ENCODE peak calls at places on chromosomes 6 and 20, in five cellular contexts. Q, N, G, W and A are unnamed samples.

GRCh38 chr20:61744691-61745396 is 320.8 kb downstream of the TAF4 start:
- DNase-seq in Q (no peak), N (no peak), G (no peak), W (no peak), A (peak)

GRCh38 chr6:148538251-148539190 is 195.9 kb downstream of the SASH1 start:
- DNase-seq in Q (no peak), N (no peak), G (no peak), W (no peak), A (peak)

GRCh38 chr6:2866183-2866846 is 24.7 kb upstream of the SERPINB1 start:
- DNase-seq in Q (no peak), N (no peak), G (peak), W (peak), A (no peak)

GRCh38 chr20:57656821-57657536 is 36.8 kb upstream of the ZBP1 start:
- DNase-seq in Q (no peak), N (no peak), G (no peak), W (peak), A (no peak)

GRCh38 chr6:131787079-131787478 is 20.7 kb upstream of the ENPP1 start:
- DNase-seq in Q (no peak), N (no peak), G (no peak), W (no peak), A (no peak)

GRCh38 chr20:49797292-49797628 is 15.4 kb upstream of the SLC9A8 start:
- DNase-seq in Q (no peak), N (no peak), G (no peak), W (no peak), A (no peak)

GRCh38 chr6:158605266-158605878 is 39.2 kb downstream of the DYNLT1 start:
- DNase-seq in Q (peak), N (peak), G (peak), W (peak), A (peak)

GRCh38 chr20:9068896-9069663 is at the start of gene PLCB4:
- DNase-seq in Q (peak), N (no peak), G (peak), W (peak), A (peak)

GRCh38 chr20:24406761-24407550 is 62.5 kb upstream of the SYNDIG1 start:
- DNase-seq in Q (no peak), N (no peak), G (no peak), W (peak), A (no peak)

GRCh38 chr20:37651932-37652331 is 41.9 kb upstream of the CTNNBL1 start:
- DNase-seq in Q (peak), N (peak), G (peak), W (peak), A (no peak)

GRCh38 chr6:44268095-44268628 is 2.1 kb upstream of the TMEM151B start:
- DNase-seq in Q (peak), N (no peak), G (peak), W (peak), A (peak)

GRCh38 chr20:35328095-35328685 is 36.0 kb upstream of the FAM83C start:
- DNase-seq in Q (no peak), N (no peak), G (no peak), W (no peak), A (peak)

GRCh38 chr20:35326732-35327073 is 34.5 kb upstream of the FAM83C start:
- DNase-seq in Q (no peak), N (no peak), G (no peak), W (no peak), A (no peak)

GRCh38 chr20:35328689-35329088 is 36.5 kb upstream of the FAM83C start:
- DNase-seq in Q (no peak), N (no peak), G (no peak), W (no peak), A (peak)

GRCh38 chr20:35326021-35326731 is 34.0 kb upstream of the FAM83C start:
- DNase-seq in Q (no peak), N (no peak), G (no peak), W (no peak), A (no peak)

GRCh38 chr20:35327074-35327976 is 35.1 kb upstream of the FAM83C start:
- DNase-seq in Q (no peak), N (no peak), G (no peak), W (no peak), A (peak)
- H4K91ac ChIP-seq in Q (no peak), N (no peak), G (no peak), W (no peak), A (no peak)

DNA sequence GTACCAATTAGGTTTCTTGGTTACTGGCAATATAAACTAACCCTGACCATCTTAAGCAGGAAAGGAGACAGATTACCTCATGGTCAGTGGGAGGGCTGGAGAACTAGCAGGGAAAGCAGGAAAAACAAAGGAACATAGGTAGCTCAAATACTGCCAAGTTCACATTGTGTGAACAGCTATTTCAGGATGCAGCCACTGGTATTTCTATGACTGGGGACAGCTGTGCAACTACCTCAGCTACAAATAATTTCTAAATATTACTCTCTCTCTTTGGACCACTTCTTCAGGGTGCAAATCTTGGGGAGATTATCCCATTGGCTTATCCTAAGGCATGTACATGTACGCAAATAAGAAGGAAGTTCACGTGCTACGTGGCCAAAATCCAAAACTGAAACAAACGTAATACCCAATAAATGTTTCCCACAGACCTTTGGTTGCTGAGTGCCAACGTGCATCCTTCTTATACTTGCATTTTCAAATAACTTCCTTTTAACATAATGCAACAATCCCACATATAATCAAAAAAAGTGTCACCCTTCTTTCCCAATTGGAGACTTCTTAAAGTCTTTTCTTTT is 180.9 kb downstream of the PHF3 start:
- DNase-seq in Q (no peak), N (no peak), G (no peak), W (no peak), A (no peak)
- H2BK12ac ChIP-seq in Q (no peak), N (no peak), G (no peak), W (no peak), A (no peak)

GRCh38 chr6:17045581-17046322 is 56.1 kb upstream of the STMND1 start:
- DNase-seq in Q (no peak), N (no peak), G (peak), W (no peak), A (peak)
- H4K91ac ChIP-seq in Q (no peak), N (no peak), G (no peak), W (no peak), A (no peak)

GRCh38 chr20:52806918-52807317 is 165.2 kb upstream of the TSHZ2 start:
- DNase-seq in Q (no peak), N (no peak), G (peak), W (no peak), A (no peak)
- H2BK12ac ChIP-seq in Q (no peak), N (no peak), G (no peak), W (no peak), A (no peak)

DNA sequence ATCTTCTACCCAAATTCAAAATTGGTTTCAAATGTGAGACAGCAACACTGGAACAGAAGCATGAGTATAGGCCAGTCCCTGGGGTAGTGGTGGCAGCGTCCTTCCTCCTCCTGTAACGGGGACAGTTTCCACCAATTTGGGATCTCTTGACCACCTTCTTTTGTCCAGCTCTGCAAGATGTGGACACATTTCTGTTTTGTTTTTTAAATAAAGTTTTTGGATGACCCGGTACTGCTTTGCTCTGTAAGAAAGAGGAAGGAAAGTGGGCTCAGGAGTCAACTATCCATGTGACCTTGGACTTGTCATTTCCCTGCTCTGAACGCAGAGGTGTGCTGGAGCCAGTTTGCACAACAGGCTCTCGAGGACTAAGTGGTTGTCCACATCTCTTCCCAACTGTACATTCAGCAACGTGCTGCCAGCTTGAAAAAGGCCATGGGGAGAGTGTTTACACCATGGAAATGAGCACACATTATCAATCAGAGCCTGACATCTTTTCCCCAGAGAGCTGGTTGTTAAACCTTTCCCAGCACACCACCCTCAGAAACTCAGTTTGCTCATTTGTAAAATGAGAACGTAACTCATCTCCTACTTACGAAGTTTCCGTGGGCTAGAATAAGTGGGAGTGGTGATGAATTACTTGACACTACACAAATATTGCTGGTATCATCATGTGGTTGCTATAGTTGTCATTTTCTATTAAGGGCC is 66.5 kb downstream of the ADTRP start:
- DNase-seq in Q (no peak), N (no peak), G (no peak), W (no peak), A (peak)
- H4K91ac ChIP-seq in Q (no peak), N (no peak), G (no peak), W (no peak), A (no peak)

GRCh38 chr6:36983538-36983937 is 2.5 kb downstream of the MTCH1 start:
- DNase-seq in Q (no peak), N (no peak), G (no peak), W (no peak), A (no peak)
- H2BK12ac ChIP-seq in Q (no peak), N (peak), G (no peak), W (no peak), A (no peak)

DNA sequence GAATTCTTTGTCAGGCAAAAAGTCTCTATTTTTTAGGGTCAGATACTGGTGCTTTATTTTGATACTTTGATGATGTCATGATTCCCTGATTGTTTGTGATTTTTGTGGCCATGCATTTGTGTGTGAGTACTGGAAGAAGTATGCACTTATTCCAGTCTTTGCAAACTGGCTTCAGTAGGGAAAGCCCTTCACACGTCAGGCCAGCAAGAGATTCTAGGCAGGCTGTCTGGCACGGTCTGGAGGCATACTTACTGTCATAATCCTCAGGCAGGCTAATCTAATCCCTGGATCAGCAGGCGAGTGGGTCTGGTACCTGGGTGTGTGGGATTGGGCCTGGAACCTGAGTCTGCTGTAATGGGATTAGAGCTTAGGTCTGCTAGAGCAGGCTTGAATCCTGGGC is 391.8 kb upstream of the MMS22L start:
- DNase-seq in Q (no peak), N (no peak), G (no peak), W (no peak), A (peak)
- H4K91ac ChIP-seq in Q (no peak), N (no peak), G (no peak), W (peak), A (no peak)

GRCh38 chr20:47612670-47613069 is 111.0 kb downstream of the NCOA3 start:
- DNase-seq in Q (no peak), N (no peak), G (no peak), W (no peak), A (no peak)
- H2BK12ac ChIP-seq in Q (no peak), N (no peak), G (no peak), W (no peak), A (no peak)

DNA sequence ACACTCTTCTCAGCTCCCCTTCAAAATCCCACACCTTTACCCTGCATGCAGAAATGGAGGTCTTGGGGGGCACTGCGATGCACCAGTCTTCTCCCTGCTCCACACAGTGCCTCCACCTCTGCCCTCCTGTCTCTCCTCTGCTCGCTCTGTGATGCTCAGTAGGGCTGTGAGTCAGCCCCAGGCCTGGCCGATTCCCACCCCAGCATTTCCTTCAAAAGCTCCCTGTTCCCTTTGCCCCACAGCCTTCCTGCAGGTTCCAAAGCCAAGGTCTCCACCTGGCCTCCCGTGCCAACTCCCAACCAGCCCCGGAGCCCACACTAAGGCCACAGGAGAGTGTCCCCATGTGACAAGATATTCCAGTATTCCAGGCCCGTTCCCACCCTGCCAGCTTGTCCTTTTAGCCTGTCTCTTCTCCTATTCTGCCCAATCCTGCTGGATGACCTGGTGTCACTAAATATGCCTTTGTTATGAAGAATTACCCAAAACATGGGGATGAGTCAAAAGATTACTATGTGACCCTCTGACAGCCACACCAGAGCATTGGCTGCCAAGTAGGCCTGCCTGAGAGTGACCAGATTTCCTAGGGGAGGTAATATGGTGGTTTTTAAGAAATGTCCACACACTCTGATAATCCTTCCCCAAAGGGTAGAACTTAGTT is 118.9 kb upstream of the NXT1 start:
- DNase-seq in Q (no peak), N (no peak), G (peak), W (no peak), A (peak)
- H4K91ac ChIP-seq in Q (no peak), N (no peak), G (no peak), W (no peak), A (peak)